ENCODE peak calls at places on chromosomes 1 and 21, in ten cellular contexts. L is astrocyte, B is left cardiac atrium, O is cardiac fibroblast, J is Panc1, V is dermis microvascular lymphatic vessel endothelial cell, P is A549, K is glomerular endothelial cell, C is Daoy, T is GM13976. Y is an unnamed sample.
A peak's percentile ranks its signal among the peaks of the same experiment; 100 is the strongest.

GRCh38 chr1:109513110-109513702 is 3.7 kb upstream of the AMIGO1 start:
- DNase-seq in L (no peak), B (no peak), O (no peak), J (no peak), V (no peak), P (no peak), K (no peak), C (no peak), T (no peak), Y (no peak)

GRCh38 chr1:7703321-7704213 is 67.5 kb upstream of the VAMP3 start:
- DNase-seq in L (no peak), B (no peak), O (no peak), J (no peak), V (no peak), P (no peak), K (no peak), C (peak; percentile 40), T (no peak), Y (peak; percentile 25)

GRCh38 chr1:101388904-101389546 is 152.2 kb downstream of the S1PR1 start:
- DNase-seq in L (peak; percentile 25), B (no peak), O (peak; percentile 15), J (no peak), V (no peak), P (no peak), K (no peak), C (no peak), T (peak; percentile 22), Y (no peak)

GRCh38 chr1:63411081-63411480 is 43.7 kb downstream of the ALG6 start:
- DNase-seq in L (no peak), B (no peak), O (no peak), J (no peak), V (no peak), P (no peak), K (no peak), C (no peak), T (no peak), Y (no peak)

GRCh38 chr1:227489572-227489971 is 73.8 kb upstream of the ZNF678 start:
- DNase-seq in L (no peak), B (no peak), O (no peak), J (no peak), V (no peak), P (no peak), K (no peak), C (no peak), T (no peak), Y (no peak)

GRCh38 chr1:4071675-4072074 is 171.6 kb upstream of the C1orf174 start:
- DNase-seq in L (no peak), B (no peak), O (no peak), J (no peak), V (no peak), P (no peak), K (no peak), C (no peak), T (no peak), Y (no peak)

GRCh38 chr1:15153184-15153841 is at the start of gene TMEM51:
- DNase-seq in L (peak; percentile 56), B (peak; percentile 79), O (peak; percentile 40), J (no peak), V (no peak), P (peak; percentile 72), K (no peak), C (peak; percentile 92), T (peak; percentile 63), Y (peak; percentile 82)

GRCh38 chr1:236568285-236568894 is 35.9 kb downstream of the HEATR1 start:
- DNase-seq in L (no peak), B (no peak), O (peak; percentile 9), J (no peak), V (no peak), P (no peak), K (no peak), C (no peak), T (no peak), Y (no peak)

GRCh38 chr1:247576514-247576913 is 11.6 kb upstream of the OR2G2 start:
- DNase-seq in L (no peak), B (no peak), O (peak; percentile 24), J (peak; percentile 5), V (no peak), P (peak; percentile 5), K (no peak), C (no peak), T (peak; percentile 25), Y (no peak)

GRCh38 chr1:200670215-200671118 is 760 bp upstream of the DDX59 start:
- DNase-seq in L (peak; percentile 60), B (no peak), O (peak; percentile 76), J (no peak), V (no peak), P (peak; percentile 88), K (peak; percentile 33), C (peak; percentile 77), T (peak; percentile 46), Y (peak; percentile 85)

GRCh38 chr21:34072145-34073031 is 990 bp upstream of the MRPS6 start:
- DNase-seq in L (no peak), B (peak; percentile 55), O (no peak), J (no peak), V (no peak), P (no peak), K (no peak), C (no peak), T (no peak), Y (no peak)

GRCh38 chr1:156394835-156395461 is 25.9 kb downstream of the RHBG start:
- DNase-seq in L (no peak), B (no peak), O (no peak), J (no peak), V (no peak), P (no peak), K (no peak), C (no peak), T (no peak), Y (no peak)

GRCh38 chr1:25992689-25993146 is 5.1 kb downstream of the PAFAH2 start:
- DNase-seq in L (no peak), B (no peak), O (no peak), J (no peak), V (no peak), P (no peak), K (no peak), C (no peak), T (no peak), Y (no peak)

GRCh38 chr1:53075206-53075605 is 13.2 kb downstream of the PODN start:
- DNase-seq in L (no peak), B (peak; percentile 15), O (no peak), J (no peak), V (no peak), P (no peak), K (no peak), C (no peak), T (no peak), Y (no peak)

GRCh38 chr1:150922519-150922975 is 3.6 kb upstream of the SETDB1 start:
- DNase-seq in L (peak; percentile 89), B (peak; percentile 67), O (peak; percentile 95), J (peak; percentile 65), V (peak; percentile 40), P (peak; percentile 85), K (no peak), C (peak; percentile 87), T (peak; percentile 85), Y (peak; percentile 84)

GRCh38 chr1:19532519-19532918 is 47.2 kb upstream of the CAPZB start:
- DNase-seq in L (no peak), B (no peak), O (no peak), J (no peak), V (no peak), P (no peak), K (no peak), C (no peak), T (no peak), Y (no peak)

GRCh38 chr1:181429462-181429861 is 53.9 kb upstream of the CACNA1E start:
- DNase-seq in L (no peak), B (no peak), O (no peak), J (no peak), V (no peak), P (no peak), K (no peak), C (no peak), T (no peak), Y (no peak)

GRCh38 chr21:29293495-29293894 is 5.2 kb upstream of the BACH1 start:
- DNase-seq in L (no peak), B (no peak), O (no peak), J (no peak), V (no peak), P (no peak), K (no peak), C (no peak), T (peak; percentile 36), Y (no peak)

GRCh38 chr1:43439121-43439581 is 14.6 kb downstream of the HYI start:
- DNase-seq in L (no peak), B (no peak), O (no peak), J (no peak), V (no peak), P (no peak), K (no peak), C (no peak), T (no peak), Y (no peak)

GRCh38 chr1:60571811-60572210 is 498.2 kb upstream of the C1orf87 start:
- DNase-seq in L (peak; percentile 73), B (no peak), O (peak; percentile 82), J (no peak), V (no peak), P (no peak), K (no peak), C (no peak), T (no peak), Y (no peak)

GRCh38 chr1:38075191-38075590 is 28.6 kb upstream of the POU3F1 start:
- DNase-seq in L (no peak), B (no peak), O (no peak), J (no peak), V (no peak), P (no peak), K (no peak), C (no peak), T (no peak), Y (no peak)

GRCh38 chr1:181061891-181062777 is 26.4 kb upstream of the IER5 start:
- DNase-seq in L (no peak), B (no peak), O (no peak), J (no peak), V (no peak), P (no peak), K (no peak), C (no peak), T (peak; percentile 77), Y (no peak)

GRCh38 chr1:155127105-155127671 is 488 bp upstream of the EFNA1 start:
- DNase-seq in L (peak; percentile 36), B (peak; percentile 77), O (peak; percentile 75), J (no peak), V (peak; percentile 92), P (peak; percentile 92), K (no peak), C (peak; percentile 85), T (no peak), Y (peak; percentile 91)

GRCh38 chr1:40736085-40736531 is 44.6 kb downstream of the NFYC start:
- DNase-seq in L (peak; percentile 87), B (no peak), O (peak; percentile 87), J (no peak), V (peak; percentile 81), P (no peak), K (peak; percentile 55), C (peak; percentile 25), T (no peak), Y (peak; percentile 74)

GRCh38 chr1:243946946-243947345 is 96.9 kb upstream of the AKT3 start:
- DNase-seq in L (no peak), B (no peak), O (peak; percentile 52), J (no peak), V (peak; percentile 26), P (peak; percentile 45), K (no peak), C (peak; percentile 36), T (peak; percentile 47), Y (peak; percentile 62)

GRCh38 chr1:85975770-85976386 is 180.7 kb downstream of the COL24A1 start:
- DNase-seq in L (no peak), B (no peak), O (no peak), J (no peak), V (no peak), P (no peak), K (no peak), C (no peak), T (no peak), Y (no peak)

GRCh38 chr1:53549287-53549686 is 90.1 kb downstream of the DMRTB1 start:
- DNase-seq in L (no peak), B (no peak), O (no peak), J (no peak), V (no peak), P (no peak), K (no peak), C (no peak), T (no peak), Y (no peak)

GRCh38 chr1:145990249-145991097 is 5.9 kb downstream of the TXNIP start:
- DNase-seq in L (no peak), B (no peak), O (no peak), J (no peak), V (no peak), P (no peak), K (no peak), C (no peak), T (no peak), Y (no peak)